ENCODE peak calls at places on chromosomes 4 and X, in eight cellular contexts. E is AG10803, N is pancreas, H is astrocyte of the spinal cord, C is GM23248, R is coronary artery, O is adrenal gland, B is epithelial cell of esophagus. Y is an unnamed sample.

GRCh38 chr4:123587983-123588494 is 191.4 kb downstream of the SPRY1 start:
- DNase-seq in B (peak), N (peak), O (no peak), C (peak), H (peak), R (no peak), E (peak), Y (no peak)

GRCh38 chrX:153307546-153308175 is 13.9 kb downstream of the PNMA6F start:
- DNase-seq in O (peak), C (peak), R (peak), B (no peak), E (peak), N (no peak), H (no peak), Y (no peak)

GRCh38 chr4:15370296-15370695 is 57.5 kb upstream of the C1QTNF7 start:
- DNase-seq in O (no peak), N (no peak), B (no peak), R (no peak), E (no peak), C (no peak), H (no peak), Y (no peak)

GRCh38 chr4:142142403-142142802 is 506.0 kb downstream of the IL15 start:
- DNase-seq in C (no peak), H (no peak), O (no peak), B (no peak), E (no peak), R (no peak), N (no peak), Y (no peak)

GRCh38 chrX:71095971-71096701 is 485 bp downstream of the FOXO4 start:
- DNase-seq in N (no peak), R (peak), C (peak), E (no peak), H (no peak), B (peak), O (no peak), Y (no peak)

GRCh38 chr4:101191302-101192098 is 155.8 kb downstream of the PPP3CA start:
- DNase-seq in R (peak), N (peak), E (peak), B (no peak), C (peak), H (peak), O (peak), Y (peak)

GRCh38 chr4:125315571-125316390 is 1.0 kb downstream of the FAT4 start:
- DNase-seq in O (peak), E (peak), R (peak), H (peak), B (peak), C (peak), N (peak), Y (peak)

GRCh38 chr4:151641983-151642382 is 118.8 kb downstream of the GATB start:
- DNase-seq in O (no peak), H (no peak), C (no peak), N (no peak), B (no peak), R (no peak), E (no peak), Y (no peak)

GRCh38 chr4:186939226-186939625 is 215.6 kb upstream of the FAT1 start:
- DNase-seq in H (no peak), O (no peak), R (no peak), N (no peak), B (no peak), E (no peak), C (no peak), Y (no peak)

GRCh38 chrX:24426921-24427746 is 38.0 kb upstream of the PDK3 start:
- DNase-seq in B (no peak), C (no peak), H (peak), R (no peak), O (no peak), E (no peak), N (no peak), Y (no peak)

GRCh38 chr4:111986125-111986524 is 159.1 kb upstream of the FAM241A start:
- DNase-seq in R (no peak), B (no peak), C (no peak), E (no peak), N (no peak), O (no peak), H (no peak), Y (no peak)

GRCh38 chr4:38071801-38072567 is 111.8 kb downstream of the PTTG2 start:
- DNase-seq in E (peak), C (no peak), O (no peak), N (no peak), R (no peak), B (peak), H (no peak), Y (peak)

GRCh38 chrX:55818673-55819375 is 101.3 kb downstream of the RRAGB start:
- DNase-seq in C (no peak), R (no peak), O (no peak), N (no peak), H (no peak), B (peak), E (no peak), Y (no peak)

GRCh38 chr4:1249148-1249730 is 309 bp upstream of the CTBP1 start:
- DNase-seq in O (peak), N (peak), E (peak), H (peak), B (peak), C (peak), R (peak), Y (peak)

GRCh38 chr4:56859841-56860240 is 38.3 kb upstream of the SPINK2 start:
- DNase-seq in O (no peak), R (no peak), B (no peak), C (no peak), N (no peak), H (no peak), E (no peak), Y (no peak)

GRCh38 chrX:35773958-35774564 is 24.1 kb upstream of the MAGEB16 start:
- DNase-seq in E (no peak), C (no peak), O (no peak), H (no peak), N (no peak), R (no peak), B (no peak), Y (no peak)

GRCh38 chr4:126794363-126794762 is 838.4 kb upstream of the INTU start:
- DNase-seq in E (peak), H (peak), B (peak), N (no peak), C (peak), R (no peak), O (no peak), Y (no peak)

GRCh38 chr4:6916069-6916586 is 6.5 kb downstream of the TBC1D14 start:
- DNase-seq in N (no peak), E (no peak), H (no peak), O (no peak), C (no peak), R (no peak), B (no peak), Y (no peak)

GRCh38 chrX:149687991-149688390 is 23.9 kb upstream of the MAGEA11 start:
- DNase-seq in N (no peak), B (peak), C (no peak), R (no peak), H (no peak), O (no peak), E (no peak), Y (no peak)

GRCh38 chrX:112654871-112655270 is 24.9 kb downstream of the LHFPL1 start:
- DNase-seq in H (peak), E (peak), C (peak), O (no peak), R (no peak), N (no peak), B (no peak), Y (no peak)

GRCh38 chr4:113435893-113436292 is 325.6 kb downstream of the CAMK2D start:
- DNase-seq in H (peak), N (no peak), B (peak), E (peak), C (peak), O (peak), R (no peak), Y (peak)

GRCh38 chr4:165563851-165564250 is 185.0 kb downstream of the CPE start:
- DNase-seq in O (no peak), R (no peak), B (peak), C (no peak), E (no peak), N (no peak), H (peak), Y (no peak)

GRCh38 chrX:9614016-9614415 is 149.2 kb downstream of the TBL1X start:
- DNase-seq in O (no peak), R (no peak), C (peak), H (peak), E (peak), B (peak), N (no peak), Y (no peak)

GRCh38 chr4:75429208-75429607 is 85.0 kb downstream of the RCHY1 start:
- DNase-seq in O (no peak), H (no peak), R (no peak), B (no peak), N (no peak), C (no peak), E (no peak), Y (no peak)

GRCh38 chr4:24915121-24915922 is 2.5 kb upstream of the CCDC149 start:
- DNase-seq in N (no peak), E (no peak), H (no peak), C (no peak), B (peak), O (no peak), R (no peak), Y (no peak)

GRCh38 chr4:34181891-34182290 is 2062.4 kb downstream of the ARAP2 start:
- DNase-seq in O (no peak), E (peak), B (peak), H (no peak), C (peak), R (no peak), N (no peak), Y (no peak)

GRCh38 chrX:63281465-63281864 is 69.7 kb downstream of the SPIN4 start:
- DNase-seq in O (no peak), E (no peak), B (no peak), N (no peak), R (no peak), H (no peak), C (no peak), Y (no peak)

GRCh38 chr4:70365479-70365878 is 4.9 kb downstream of the SMR3A start:
- DNase-seq in O (no peak), N (no peak), R (no peak), C (no peak), B (peak), H (no peak), E (no peak), Y (no peak)

GRCh38 chrX:104697264-104697663 is 131.3 kb downstream of the IL1RAPL2 start:
- DNase-seq in B (no peak), N (no peak), R (no peak), E (no peak), C (no peak), O (no peak), H (no peak), Y (no peak)

GRCh38 chrX:20913760-20914159 is 460.5 kb upstream of the CNKSR2 start:
- DNase-seq in H (no peak), B (peak), C (peak), O (no peak), R (no peak), N (no peak), E (no peak), Y (no peak)

GRCh38 chrX:134761788-134762187 is 103.5 kb upstream of the PLAC1 start:
- DNase-seq in E (no peak), B (peak), O (no peak), N (no peak), R (no peak), C (peak), H (no peak), Y (no peak)

GRCh38 chr4:26407466-26407865 is 82.8 kb downstream of the CCKAR start:
- DNase-seq in C (peak), H (no peak), R (no peak), O (no peak), N (no peak), B (no peak), E (peak), Y (no peak)

GRCh38 chrX:102651242-102651967 is at the start of gene GPRASP1:
- DNase-seq in O (peak), N (peak), H (peak), B (no peak), R (no peak), C (peak), E (peak), Y (peak)

GRCh38 chr4:102620697-102621497 is 119.7 kb downstream of the NFKB1 start:
- DNase-seq in H (peak), O (peak), R (no peak), B (peak), N (peak), E (peak), C (peak), Y (peak)
- H3K4me3 ChIP-seq in H (no peak), O (no peak), R (peak), B (peak), N (peak), E (peak), C (peak), Y (no peak)

DNA sequence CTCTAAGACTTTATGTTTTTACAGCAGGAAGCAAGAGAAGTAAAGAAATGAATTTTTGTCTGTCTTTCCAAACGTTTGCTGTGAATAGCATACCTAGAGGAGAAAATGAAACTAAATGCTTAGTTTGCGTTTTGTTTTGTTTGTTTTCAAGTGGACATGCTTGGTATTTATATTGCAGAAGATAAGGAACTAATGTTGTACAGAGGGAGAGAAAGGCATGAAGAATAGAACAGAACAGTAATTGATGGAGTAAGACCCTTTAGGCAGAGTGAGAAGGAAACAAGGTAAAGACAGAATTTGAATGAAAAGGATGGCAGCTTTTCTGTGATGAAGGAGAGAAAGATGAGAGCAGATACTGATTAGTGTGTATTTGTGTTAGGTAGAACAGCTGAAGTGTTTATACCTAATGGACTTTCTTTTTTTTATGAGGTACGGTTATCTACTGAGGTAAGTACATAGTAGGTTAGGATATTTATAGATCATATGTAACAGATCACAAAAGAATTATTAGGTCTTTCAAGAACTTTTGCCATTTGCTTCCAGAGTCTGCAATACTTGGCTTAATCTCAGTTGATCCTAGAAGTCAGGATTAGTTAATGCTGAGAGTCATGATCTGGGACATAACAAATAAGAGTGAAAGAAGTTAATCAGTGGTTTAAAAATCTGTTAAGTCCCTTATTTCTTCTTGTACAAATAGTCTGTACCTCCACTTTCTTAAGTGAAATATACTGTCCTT is 36.9 kb downstream of the FABP2 start:
- DNase-seq in O (no peak), R (no peak), B (no peak), C (peak), N (no peak), H (peak), E (peak), Y (no peak)
- H3K4me3 ChIP-seq in O (peak), R (peak), B (peak), C (peak), N (peak), H (peak), E (peak), Y (no peak)

DNA sequence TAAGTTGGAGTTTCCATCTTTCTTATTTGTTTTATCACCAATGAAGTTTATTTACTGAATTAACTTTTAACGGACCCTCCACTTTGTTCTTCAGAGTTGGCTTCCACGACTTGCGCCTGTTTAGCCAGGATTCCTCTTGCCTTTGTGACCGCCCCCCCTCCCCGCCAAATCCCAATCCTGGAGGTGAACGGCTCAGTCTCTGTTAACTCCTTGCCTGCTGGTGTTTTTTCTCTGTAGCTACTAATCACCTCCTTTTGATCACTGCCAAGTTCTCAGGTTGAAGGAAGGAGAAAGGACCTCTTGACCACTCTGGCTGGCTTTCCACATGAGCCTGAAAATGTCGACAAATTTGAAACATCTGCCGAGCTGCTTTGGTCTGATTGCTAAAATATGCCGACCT is 46.8 kb upstream of the BCOR start:
- DNase-seq in O (no peak), E (no peak), B (no peak), H (no peak), R (no peak), C (no peak), N (no peak), Y (no peak)
- H3K4me3 ChIP-seq in O (no peak), E (no peak), B (peak), H (no peak), R (no peak), C (peak), N (no peak), Y (no peak)

GRCh38 chr4:118059397-118059796 is 25.1 kb downstream of the NDST3 start:
- DNase-seq in N (no peak), R (no peak), O (no peak), H (no peak), B (no peak), C (no peak), E (no peak), Y (no peak)
- H3K4me3 ChIP-seq in N (no peak), R (no peak), O (no peak), H (no peak), B (no peak), C (no peak), E (no peak), Y (no peak)

Y was measured in right cardiac atrium.